ENCODE peak calls at places on chromosomes 13 and 19, in six cellular contexts. H is upper lobe of left lung, U is A549, G is K562, P is GM12878, D is HepG2. W is an unnamed sample.

GRCh38 chr19:37572203-37572602 is 22.4 kb downstream of the ZNF571 start:
- ATAC-seq in H (no peak), U (no peak), G (no peak), P (no peak), D (no peak), W (no peak)

GRCh38 chr13:53250272-53250875 is 221.8 kb downstream of the OLFM4 start:
- ATAC-seq in H (no peak), U (peak), G (peak), P (peak), D (peak), W (peak)

GRCh38 chr13:42112864-42113263 is 64.4 kb downstream of the DGKH start:
- ATAC-seq in H (no peak), U (no peak), G (no peak), P (no peak), D (no peak), W (no peak)

GRCh38 chr13:109671919-109672318 is 114.5 kb downstream of the IRS2 start:
- ATAC-seq in H (no peak), U (no peak), G (no peak), P (no peak), D (no peak), W (no peak)

GRCh38 chr19:55212447-55212846 is 3.1 kb upstream of the PTPRH start:
- ATAC-seq in H (no peak), U (no peak), G (peak), P (peak), D (peak), W (no peak)

GRCh38 chr19:6925801-6926751 is 38.7 kb downstream of the ADGRE1 start:
- ATAC-seq in H (no peak), U (peak), G (no peak), P (peak), D (no peak), W (no peak)

GRCh38 chr19:4027146-4027545 is 19.6 kb downstream of the PIAS4 start:
- ATAC-seq in H (no peak), U (no peak), G (no peak), P (no peak), D (no peak), W (no peak)

GRCh38 chr19:5983367-5983955 is 5.5 kb upstream of the RANBP3 start:
- ATAC-seq in H (no peak), U (no peak), G (peak), P (no peak), D (peak), W (no peak)

GRCh38 chr13:38045278-38046048 is 175.9 kb upstream of the TRPC4 start:
- ATAC-seq in H (peak), U (no peak), G (peak), P (peak), D (peak), W (no peak)

GRCh38 chr13:42876270-42876714 is 94.9 kb downstream of the FAM216B start:
- ATAC-seq in H (no peak), U (no peak), G (no peak), P (peak), D (no peak), W (no peak)

GRCh38 chr19:29431332-29431731 is 94.5 kb upstream of the VSTM2B start:
- ATAC-seq in H (no peak), U (no peak), G (no peak), P (no peak), D (no peak), W (no peak)

GRCh38 chr19:12907166-12907565 is 11.9 kb downstream of the SYCE2 start:
- ATAC-seq in H (peak), U (no peak), G (no peak), P (no peak), D (no peak), W (no peak)

GRCh38 chr19:34595683-34596082 is 81.3 kb downstream of the SCGB2B2 start:
- ATAC-seq in H (no peak), U (no peak), G (no peak), P (no peak), D (no peak), W (no peak)

GRCh38 chr19:11154683-11155047 is 917 bp downstream of the SPC24 start:
- ATAC-seq in H (no peak), U (no peak), G (peak), P (peak), D (peak), W (no peak)

GRCh38 chr13:97434417-97435296 is 688 bp downstream of the RAP2A start:
- ATAC-seq in H (no peak), U (peak), G (peak), P (no peak), D (no peak), W (peak)

GRCh38 chr13:100751826-100752225 is 77.2 kb upstream of the TMTC4 start:
- ATAC-seq in H (no peak), U (no peak), G (peak), P (no peak), D (peak), W (no peak)

GRCh38 chr13:50955212-50955611 is 45.6 kb downstream of the RNASEH2B start:
- ATAC-seq in H (no peak), U (no peak), G (no peak), P (no peak), D (no peak), W (no peak)

GRCh38 chr13:106230450-106230849 is 305.0 kb downstream of the EFNB2 start:
- ATAC-seq in H (no peak), U (no peak), G (no peak), P (no peak), D (no peak), W (no peak)

GRCh38 chr13:92224052-92224821 is 825.8 kb downstream of the GPC5 start:
- ATAC-seq in H (peak), U (no peak), G (no peak), P (no peak), D (no peak), W (peak)

GRCh38 chr13:70568571-70568970 is 460.3 kb upstream of the KLHL1 start:
- ATAC-seq in H (no peak), U (no peak), G (no peak), P (peak), D (peak), W (no peak)

GRCh38 chr19:55209430-55210119 is at the start of gene PTPRH:
- ATAC-seq in H (no peak), U (peak), G (no peak), P (no peak), D (peak), W (no peak)

GRCh38 chr13:44293908-44294735 is 79.5 kb upstream of the SERP2 start:
- ATAC-seq in H (no peak), U (no peak), G (no peak), P (no peak), D (no peak), W (peak)

GRCh38 chr13:100532836-100533435 is 55.7 kb downstream of the GGACT start:
- ATAC-seq in H (no peak), U (no peak), G (no peak), P (no peak), D (peak), W (no peak)

GRCh38 chr19:2283835-2284507 is 2.0 kb upstream of the PEAK3 start:
- ATAC-seq in H (no peak), U (no peak), G (no peak), P (no peak), D (no peak), W (no peak)

GRCh38 chr13:21225841-21226581 is 49.6 kb downstream of the MRPL57 start:
- ATAC-seq in H (no peak), U (no peak), G (no peak), P (no peak), D (peak), W (no peak)

GRCh38 chr13:44237276-44237767 is 136.3 kb upstream of the SERP2 start:
- ATAC-seq in H (peak), U (peak), G (no peak), P (peak), D (no peak), W (peak)

GRCh38 chr13:109794095-109794494 is 7.7 kb upstream of the IRS2 start:
- ATAC-seq in H (no peak), U (no peak), G (no peak), P (no peak), D (no peak), W (no peak)

GRCh38 chr19:7629347-7630054 is at the start of the genes PET100 and XAB2:
- ATAC-seq in H (peak), U (peak), G (peak), P (peak), D (peak), W (peak)

GRCh38 chr13:64488731-64489130 is 2741.4 kb downstream of the PCDH9 start:
- ATAC-seq in H (no peak), U (no peak), G (no peak), P (no peak), D (no peak), W (no peak)

GRCh38 chr13:101026736-101027398 is 352.3 kb upstream of the TMTC4 start:
- ATAC-seq in H (no peak), U (no peak), G (no peak), P (no peak), D (no peak), W (no peak)

GRCh38 chr19:2089001-2089711 is 7.0 kb downstream of the MOB3A start:
- ATAC-seq in H (no peak), U (no peak), G (no peak), P (peak), D (no peak), W (no peak)

GRCh38 chr19:9834302-9834725 is 804 bp upstream of the PIN1 start:
- ATAC-seq in H (no peak), U (peak), G (no peak), P (no peak), D (no peak), W (no peak)

DNA sequence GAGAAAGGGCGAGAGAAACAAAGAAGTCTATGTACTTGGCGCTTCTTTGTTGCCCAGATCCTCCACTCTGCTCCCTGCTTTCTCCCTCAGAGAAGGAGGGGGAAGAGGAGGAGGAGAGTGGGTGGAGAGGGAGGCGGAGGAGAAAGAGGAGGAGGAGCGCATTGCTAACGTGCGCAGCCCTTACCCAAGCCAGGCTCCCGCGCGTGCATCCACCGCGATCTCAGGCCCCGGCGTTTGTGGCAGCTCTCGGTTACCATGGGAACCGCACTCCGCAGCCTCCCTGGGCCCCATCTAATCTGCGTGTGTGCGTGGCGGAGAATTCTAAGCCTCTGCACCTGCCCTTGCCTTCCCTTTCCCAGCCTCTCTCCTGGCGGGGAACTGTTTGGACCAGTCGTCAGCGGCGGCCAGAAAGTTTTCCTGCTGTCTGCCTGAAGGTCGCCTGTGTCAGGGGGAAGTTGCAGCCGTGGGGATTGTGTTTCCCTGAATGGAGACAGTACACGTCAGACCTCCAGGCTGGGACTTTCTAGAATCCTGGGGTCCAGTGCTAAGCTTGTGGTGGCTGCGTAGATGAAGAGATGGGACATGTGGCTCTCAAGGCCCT is at the start of gene ERICH6B:
- ATAC-seq in H (peak), U (peak), G (peak), P (no peak), D (peak), W (peak)
- TF ChIP-seq EP300 in H (no peak), U (no peak), G (no peak), P (no peak), D (no peak), W (no peak)

GRCh38 chr13:79711631-79712030 is 230.7 kb downstream of the NDFIP2 start:
- ATAC-seq in H (no peak), U (no peak), G (no peak), P (no peak), D (no peak), W (peak)

GRCh38 chr13:79716191-79716590 is 235.2 kb downstream of the NDFIP2 start:
- ATAC-seq in H (no peak), U (no peak), G (no peak), P (no peak), D (no peak), W (no peak)

GRCh38 chr13:79709526-79709925 is 228.6 kb downstream of the NDFIP2 start:
- ATAC-seq in H (no peak), U (no peak), G (no peak), P (no peak), D (no peak), W (no peak)

GRCh38 chr13:79710376-79710775 is 229.4 kb downstream of the NDFIP2 start:
- ATAC-seq in H (no peak), U (no peak), G (no peak), P (no peak), D (no peak), W (no peak)
- H3K27ac ChIP-seq in H (no peak), U (no peak), G (no peak), P (no peak), D (no peak), W (no peak)

GRCh38 chr19:46495789-46496099 is at the start of gene PNMA8B:
- ATAC-seq in H (no peak), U (no peak), G (peak), P (no peak), D (no peak), W (no peak)
- TF ChIP-seq EP300 in H (no peak), U (no peak), G (no peak), P (no peak), D (no peak), W (no peak)

GRCh38 chr13:24864579-24864978 is 100.6 kb downstream of the RNF17 start:
- ATAC-seq in H (no peak), U (no peak), G (no peak), P (no peak), D (no peak), W (no peak)
- H3K27ac ChIP-seq in H (no peak), U (no peak), G (no peak), P (no peak), D (no peak), W (no peak)